ENCODE peak calls at places on chromosomes 12 and 14, in seven cellular contexts. Z is fibroblast of the aortic adventitia; A is ELF-1; X is NCI-H774; W is AG04450; L is stimulated activated CD8-positive, alpha-beta memory T cell treated with anti-CD3 and anti-CD28 coated beads, Interleukin-12 subunit alpha, Interleukin-12 subunit beta, amount 100 ng/mL, for 1 hour; D is activated naive CD8-positive, alpha-beta T cell treated with anti-CD3 and anti-CD28 coated beads, Interleukin-2, amount 50 U/mL, for 24 hours. J is an unnamed sample.
A peak's percentile ranks its signal among the peaks of the same experiment; 100 is the strongest.

GRCh38 chr14:93333631-93334095 is 827 bp upstream of the BTBD7 start:
- DNase-seq in D (no peak), X (no peak), L (no peak), Z (no peak), W (no peak), A (peak; percentile 18), J (no peak)

GRCh38 chr12:89140141-89140540 is 212.2 kb downstream of the DUSP6 start:
- DNase-seq in W (no peak), X (no peak), L (no peak), Z (no peak), A (no peak), D (no peak), J (no peak)

GRCh38 chr12:89390802-89391673 is 38.7 kb upstream of the DUSP6 start:
- DNase-seq in Z (peak; percentile 75), A (no peak), W (no peak), L (no peak), X (no peak), D (no peak), J (no peak)

GRCh38 chr12:79055926-79056674 is 191.5 kb downstream of the SYT1 start:
- DNase-seq in L (no peak), D (no peak), W (peak; percentile 53), X (no peak), Z (peak; percentile 86), A (no peak), J (no peak)

GRCh38 chr14:73136085-73136386 is 271 bp upstream of the PSEN1 start:
- DNase-seq in L (no peak), D (no peak), Z (peak; percentile 10), W (no peak), X (no peak), A (no peak), J (no peak)

GRCh38 chr14:63727736-63728728 is at the start of gene SGPP1:
- DNase-seq in X (no peak), D (peak; percentile 81), A (peak; percentile 77), W (peak; percentile 2), Z (peak; percentile 63), L (peak; percentile 49), J (peak; percentile 10)

GRCh38 chr14:68677476-68677875 is 115.4 kb downstream of the ZFP36L1 start:
- DNase-seq in W (no peak), D (no peak), A (no peak), X (no peak), L (no peak), Z (no peak), J (no peak)

GRCh38 chr14:95290769-95291440 is 28.8 kb downstream of the CLMN start:
- DNase-seq in X (peak; percentile 83), L (no peak), Z (no peak), W (no peak), D (no peak), A (peak; percentile 12), J (no peak)

GRCh38 chr12:121209221-121209620 is 708 bp upstream of the P2RX4 start:
- DNase-seq in W (no peak), D (no peak), X (no peak), L (no peak), Z (no peak), A (no peak), J (no peak)

GRCh38 chr12:130796985-130797686 is 41.9 kb downstream of the STX2 start:
- DNase-seq in L (no peak), Z (no peak), D (peak; percentile 24), X (no peak), A (no peak), W (no peak), J (no peak)

GRCh38 chr12:91172051-91172450 is 10.6 kb downstream of the DCN start:
- DNase-seq in Z (peak; percentile 57), A (no peak), W (no peak), X (no peak), L (no peak), D (no peak), J (no peak)

GRCh38 chr14:89537911-89538310 is 120.9 kb upstream of the FOXN3 start:
- DNase-seq in W (no peak), L (no peak), X (no peak), D (no peak), A (no peak), Z (no peak), J (no peak)

GRCh38 chr14:104673481-104673880 is 15.9 kb upstream of the INF2 start:
- DNase-seq in D (no peak), X (no peak), L (no peak), W (no peak), A (no peak), Z (no peak), J (no peak)

GRCh38 chr12:123431951-123432886 is 4.3 kb downstream of the RILPL2 start:
- DNase-seq in Z (no peak), W (no peak), X (no peak), A (no peak), D (peak; percentile 43), L (no peak), J (no peak)

GRCh38 chr14:94373708-94374107 is 14.7 kb downstream of the SERPINA1 start:
- DNase-seq in W (peak; percentile 92), L (no peak), D (no peak), X (no peak), A (no peak), Z (peak; percentile 98), J (no peak)

GRCh38 chr14:104001003-104001402 is 58.7 kb upstream of the RD3L start:
- DNase-seq in X (no peak), D (peak; percentile 14), L (no peak), W (no peak), A (peak; percentile 14), Z (no peak), J (no peak)

J was measured in DMS 273 treated with DMSO at 0.1 percent for 48 hours.